ENCODE peak calls at places on chromosomes 4 and X, in eight cellular contexts. V, Z, W, F, U, J, G and M are unnamed samples.

GRCh38 chrX:100928660-100929613 is at the start of gene XKRX:
- DNase-seq in W (peak), J (peak), G (peak), F (peak), U (peak), Z (peak), V (peak), M (peak)

GRCh38 chr4:67634741-67635140 is 66.2 kb downstream of the UBA6 start:
- DNase-seq in G (no peak), V (no peak), J (no peak), F (no peak), W (no peak), Z (no peak), U (no peak), M (no peak)

GRCh38 chr4:74109116-74109791 is 10.3 kb upstream of the CXCL2 start:
- DNase-seq in J (no peak), V (peak), U (no peak), W (peak), G (no peak), F (peak), Z (peak), M (peak)

GRCh38 chrX:44071070-44071645 is 98.0 kb upstream of the NDP start:
- DNase-seq in F (no peak), W (no peak), U (no peak), J (no peak), V (peak), G (no peak), Z (no peak), M (no peak)

GRCh38 chrX:119880552-119881437 is 9.2 kb downstream of the NDUFA1 start:
- DNase-seq in G (no peak), J (no peak), Z (peak), U (peak), F (peak), V (peak), W (no peak), M (peak)

GRCh38 chr4:48542888-48543287 is 52.8 kb downstream of the ZAR1 start:
- DNase-seq in V (no peak), F (no peak), U (no peak), G (no peak), W (no peak), Z (no peak), J (no peak), M (no peak)

GRCh38 chr4:168021666-168022065 is 70.7 kb upstream of the ANXA10 start:
- DNase-seq in F (no peak), U (no peak), W (no peak), J (no peak), G (no peak), V (no peak), Z (peak), M (no peak)

GRCh38 chr4:173522160-173522873 is 7.7 kb downstream of the HAND2 start:
- DNase-seq in Z (peak), F (peak), W (peak), G (peak), V (peak), J (peak), U (no peak), M (peak)

GRCh38 chrX:122818068-122818467 is 366.0 kb upstream of the GRIA3 start:
- DNase-seq in G (no peak), Z (no peak), U (no peak), J (no peak), F (no peak), V (no peak), W (no peak), M (no peak)

GRCh38 chr4:147009875-147010274 is 64.2 kb upstream of the TTC29 start:
- DNase-seq in V (no peak), W (no peak), G (no peak), U (no peak), J (no peak), Z (no peak), F (no peak), M (no peak)

GRCh38 chrX:48540015-48540350 is 469 bp downstream of the TBC1D25 start:
- DNase-seq in U (peak), J (peak), G (no peak), Z (no peak), F (peak), V (peak), W (no peak), M (peak)

GRCh38 chr4:133270021-133270570 is 121.0 kb downstream of the PCDH10 start:
- DNase-seq in V (no peak), G (no peak), W (no peak), F (no peak), Z (no peak), J (no peak), U (peak), M (no peak)

GRCh38 chr4:48831532-48832015 is 686 bp downstream of the OCIAD1 start:
- DNase-seq in G (no peak), W (no peak), Z (no peak), U (no peak), V (peak), J (no peak), F (no peak), M (no peak)

GRCh38 chr4:142818009-142818408 is 28.1 kb downstream of the INPP4B start:
- DNase-seq in U (no peak), W (no peak), F (no peak), V (peak), Z (peak), J (no peak), G (no peak), M (no peak)

GRCh38 chr4:143587703-143588102 is 74.2 kb downstream of the SMARCA5 start:
- DNase-seq in V (peak), F (peak), U (peak), G (no peak), W (no peak), Z (peak), J (no peak), M (no peak)

GRCh38 chr4:24912252-24913098 is at the start of gene CCDC149:
- DNase-seq in G (peak), V (peak), F (peak), Z (peak), U (peak), J (peak), W (peak), M (peak)

GRCh38 chr4:167779864-167780263 is 312.5 kb upstream of the ANXA10 start:
- DNase-seq in J (no peak), Z (no peak), U (peak), F (no peak), W (no peak), G (no peak), V (no peak), M (no peak)

GRCh38 chr4:122146652-122147051 is 5.5 kb upstream of the BLTP1 start:
- DNase-seq in W (no peak), U (no peak), V (no peak), G (no peak), F (no peak), Z (no peak), J (no peak), M (no peak)

GRCh38 chr4:112127736-112128322 is 17.4 kb upstream of the FAM241A start:
- DNase-seq in U (no peak), Z (peak), J (no peak), F (no peak), V (peak), G (no peak), W (no peak), M (no peak)

GRCh38 chr4:125801373-125801772 is 486.6 kb downstream of the FAT4 start:
- DNase-seq in J (no peak), W (no peak), F (no peak), G (no peak), U (no peak), Z (peak), V (no peak), M (no peak)

GRCh38 chr4:8030121-8030781 is 90.6 kb upstream of the AFAP1 start:
- DNase-seq in V (no peak), F (no peak), U (no peak), W (peak), J (no peak), Z (no peak), G (peak), M (no peak)

GRCh38 chrX:145405012-145405411 is 157.7 kb downstream of the SPANXN1 start:
- DNase-seq in G (no peak), W (no peak), F (peak), U (peak), Z (no peak), V (peak), J (no peak), M (peak)

GRCh38 chrX:10756365-10756915 is 136.1 kb upstream of the MID1 start:
- DNase-seq in G (no peak), U (no peak), Z (peak), J (no peak), V (peak), W (no peak), F (no peak), M (no peak)

GRCh38 chrX:74449322-74449936 is 28.1 kb downstream of the SLC16A2 start:
- DNase-seq in W (no peak), G (no peak), F (no peak), Z (no peak), J (peak), V (peak), U (no peak), M (no peak)

GRCh38 chr4:124945422-124945821 is 232.9 kb upstream of the ANKRD50 start:
- DNase-seq in U (peak), G (no peak), F (no peak), J (no peak), V (no peak), Z (no peak), W (no peak), M (no peak)

GRCh38 chr4:175536852-175537453 is 275.1 kb downstream of the GPM6A start:
- DNase-seq in V (peak), W (no peak), F (peak), U (peak), Z (peak), J (no peak), G (no peak), M (no peak)

GRCh38 chrX:85052207-85052606 is 48.5 kb downstream of the APOOL start:
- DNase-seq in F (no peak), W (no peak), U (no peak), Z (no peak), G (no peak), V (peak), J (no peak), M (no peak)

GRCh38 chrX:41459714-41460113 is 12.6 kb downstream of the NYX start:
- DNase-seq in V (no peak), Z (no peak), J (no peak), G (no peak), F (no peak), W (no peak), U (no peak), M (no peak)

GRCh38 chr4:139266583-139267257 is 13.3 kb downstream of the MGARP start:
- DNase-seq in F (peak), J (peak), U (peak), V (peak), W (peak), G (no peak), Z (peak), M (peak)

GRCh38 chr4:26724522-26724921 is 136.1 kb upstream of the STIM2 start:
- DNase-seq in U (no peak), J (no peak), W (no peak), F (no peak), Z (no peak), V (no peak), G (no peak), M (no peak)

GRCh38 chrX:39398973-39399268 is 597.7 kb downstream of the MID1IP1 start:
- DNase-seq in V (no peak), U (no peak), W (no peak), J (no peak), F (no peak), G (no peak), Z (no peak), M (no peak)

GRCh38 chrX:119552508-119552907 is 12.7 kb downstream of the STEEP1 start:
- DNase-seq in Z (peak), G (no peak), W (no peak), J (no peak), V (peak), F (no peak), U (no peak), M (no peak)

GRCh38 chr4:80073362-80074008 is 456 bp upstream of the ANTXR2 start:
- DNase-seq in V (no peak), F (peak), G (no peak), J (no peak), W (no peak), U (peak), Z (no peak), M (no peak)
- H3K27ac ChIP-seq in V (peak), F (peak), G (peak), J (peak), W (peak), U (no peak), Z (peak), M (peak)

GRCh38 chrX:52995974-52996304 is 37.6 kb upstream of the FAM156A start:
- DNase-seq in W (no peak), J (no peak), Z (no peak), F (no peak), V (no peak), U (no peak), G (no peak), M (no peak)
- H3K27ac ChIP-seq in W (peak), J (peak), Z (peak), F (peak), V (peak), U (peak), G (peak), M (peak)

DNA sequence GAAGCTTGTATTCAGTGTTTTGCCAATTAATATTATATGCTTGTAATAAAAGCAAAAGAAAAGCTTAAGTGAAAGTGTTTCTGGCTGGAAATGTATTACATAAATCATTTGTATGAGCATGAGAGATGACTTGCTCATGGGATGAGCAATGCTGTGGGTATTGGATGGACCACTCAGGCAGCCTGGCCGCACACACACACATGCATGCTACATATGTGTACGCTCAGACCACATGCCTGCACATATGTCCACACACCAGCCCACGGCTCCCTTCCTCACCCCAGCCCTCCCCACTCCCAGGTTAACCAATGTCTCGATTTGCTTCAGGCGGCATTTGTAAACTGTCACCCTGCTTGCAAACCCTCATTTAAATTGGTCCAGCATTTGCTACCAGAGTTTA is 55.9 kb downstream of the CPLX1 start:
- DNase-seq in J (no peak), Z (no peak), V (peak), F (no peak), W (peak), U (no peak), G (no peak), M (no peak)
- H3K27ac ChIP-seq in J (no peak), Z (no peak), V (no peak), F (no peak), W (no peak), U (no peak), G (no peak), M (no peak)

GRCh38 chr4:108622022-108622421 is 1.6 kb downstream of the RPL34 start:
- DNase-seq in U (peak), G (no peak), V (no peak), Z (no peak), F (no peak), J (no peak), W (no peak), M (no peak)
- H3K27ac ChIP-seq in U (peak), G (no peak), V (peak), Z (peak), F (peak), J (no peak), W (no peak), M (no peak)

GRCh38 chrX:153948002-153948466 is 3.6 kb upstream of the RENBP start:
- DNase-seq in J (no peak), U (no peak), F (no peak), V (no peak), W (no peak), Z (no peak), G (no peak), M (no peak)
- H3K27ac ChIP-seq in J (peak), U (no peak), F (peak), V (no peak), W (peak), Z (peak), G (peak), M (no peak)

GRCh38 chr4:22677780-22678179 is 15.0 kb upstream of the GBA3 start:
- DNase-seq in J (no peak), U (no peak), G (no peak), Z (no peak), W (no peak), V (no peak), F (no peak), M (no peak)

GRCh38 chr4:22679518-22679897 is 13.2 kb upstream of the GBA3 start:
- DNase-seq in W (no peak), V (no peak), G (no peak), U (no peak), Z (no peak), F (no peak), J (no peak), M (no peak)

GRCh38 chr4:22676058-22676457 is 16.7 kb upstream of the GBA3 start:
- DNase-seq in W (no peak), F (no peak), V (no peak), Z (no peak), U (no peak), G (no peak), J (no peak), M (no peak)

DNA sequence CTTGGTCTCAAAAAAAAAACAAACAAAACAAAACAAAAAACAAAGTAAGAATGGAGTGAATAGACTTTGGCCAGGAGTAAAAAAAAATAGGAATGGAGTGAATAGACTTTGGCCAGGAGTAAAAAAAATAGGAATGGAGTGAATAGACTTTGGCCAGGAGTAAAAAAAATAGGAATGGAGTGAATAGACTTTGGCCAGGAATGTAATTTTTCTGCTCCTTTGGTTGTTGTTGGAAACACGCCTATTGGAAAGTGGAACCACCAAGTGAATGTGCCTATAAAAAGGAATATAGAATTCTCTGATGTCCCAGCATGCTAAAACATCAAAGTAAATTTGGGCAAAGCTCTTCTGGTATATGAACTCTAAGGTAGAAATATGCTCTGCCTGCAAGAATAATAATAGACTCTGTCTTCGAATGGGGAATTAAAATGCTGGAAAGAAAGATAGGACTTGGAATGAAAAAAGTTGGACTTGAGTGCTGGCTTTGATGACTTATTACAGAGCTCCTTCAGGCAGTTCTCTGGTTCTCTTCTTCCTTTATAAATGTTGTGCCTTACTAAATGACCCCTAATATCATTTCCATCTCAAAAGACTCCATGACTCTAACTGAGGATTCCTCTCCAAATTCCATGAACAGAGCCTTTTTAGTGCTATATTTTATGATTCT is 13.8 kb upstream of the GBA3 start:
- DNase-seq in W (no peak), G (no peak), V (no peak), U (no peak), Z (peak), J (no peak), F (no peak), M (no peak)
- H3K27ac ChIP-seq in W (no peak), G (no peak), V (no peak), U (no peak), Z (no peak), J (no peak), F (no peak), M (no peak)

DNA sequence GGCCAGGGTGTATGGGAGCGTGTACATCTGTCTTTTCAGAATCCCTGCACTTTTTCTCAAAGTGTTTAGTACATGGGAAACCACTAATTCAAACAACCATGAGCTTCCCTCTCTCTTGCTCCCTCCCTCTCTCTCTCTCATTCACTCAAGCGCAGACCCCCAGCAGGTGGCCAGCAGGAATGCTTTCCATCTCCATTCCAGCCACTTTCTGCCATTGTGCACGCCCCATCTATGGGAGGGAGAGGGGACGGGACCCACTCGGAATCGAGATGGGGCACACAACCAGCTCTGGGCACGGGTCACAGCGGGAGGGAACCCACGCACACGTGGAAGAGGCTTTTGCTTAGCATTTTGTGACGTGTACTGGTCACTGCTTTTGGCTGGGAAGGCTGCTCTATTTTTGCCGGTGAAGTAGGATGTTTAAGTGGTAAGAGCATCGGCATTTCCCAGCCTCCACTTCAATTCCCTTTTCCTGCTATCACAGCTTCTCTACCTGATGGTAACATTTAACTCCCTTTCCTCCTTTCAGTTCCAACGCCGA is 84.3 kb downstream of the IRF2 start:
- DNase-seq in Z (no peak), G (no peak), V (no peak), U (no peak), J (no peak), W (no peak), F (no peak), M (no peak)
- H3K27ac ChIP-seq in Z (no peak), G (peak), V (no peak), U (no peak), J (no peak), W (no peak), F (no peak), M (no peak)

DNA sequence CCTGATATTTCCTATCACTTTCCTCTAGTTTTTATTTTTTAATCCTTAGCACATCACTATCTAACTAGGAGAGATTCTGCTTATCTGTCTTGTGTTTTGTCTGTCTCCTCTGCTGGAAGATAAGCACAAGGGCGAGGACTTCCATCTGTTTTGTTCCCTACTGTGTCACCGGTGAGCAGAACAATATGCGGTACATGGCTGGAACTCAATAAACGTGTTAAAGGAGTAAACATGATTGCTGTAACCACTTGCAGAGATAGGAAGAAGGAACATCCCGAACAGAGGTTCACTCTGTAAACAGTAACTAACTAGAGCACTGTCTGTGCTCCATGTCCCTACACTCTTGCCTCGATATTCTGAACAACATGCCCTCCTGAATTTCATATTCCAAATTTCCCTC is 5.2 kb downstream of the HS3ST1 start:
- DNase-seq in Z (no peak), F (no peak), V (no peak), W (no peak), J (no peak), G (no peak), U (no peak), M (no peak)
- H3K27ac ChIP-seq in Z (no peak), F (no peak), V (no peak), W (no peak), J (no peak), G (peak), U (no peak), M (no peak)